ENCODE peak calls at places on chromosomes 2 and 18, in four cellular contexts. One of them, this sample, is unnamed.

GRCh38 chr2:60741588-60741987 is 14.5 kb upstream of the PAPOLG start:
- DNase-seq in lower leg skin: no peak
- DNase-seq in LoVo: no peak
- DNase-seq in activated naive CD8-positive, alpha-beta T cell treated with anti-CD3 and anti-CD28 coated beads, Interleukin-2, amount 10 ng/mL, durations not matched to agents 7 days and 5 days: no peak
- DNase-seq in this sample: peak

GRCh38 chr2:134289225-134289624 is 35.4 kb downstream of the MGAT5 start:
- DNase-seq in lower leg skin: no peak
- DNase-seq in LoVo: no peak
- DNase-seq in activated naive CD8-positive, alpha-beta T cell treated with anti-CD3 and anti-CD28 coated beads, Interleukin-2, amount 10 ng/mL, durations not matched to agents 7 days and 5 days: peak
- DNase-seq in this sample: peak

GRCh38 chr18:55588876-55589595 is 1.0 kb upstream of the TCF4 start:
- DNase-seq in lower leg skin: no peak
- DNase-seq in LoVo: no peak
- DNase-seq in activated naive CD8-positive, alpha-beta T cell treated with anti-CD3 and anti-CD28 coated beads, Interleukin-2, amount 10 ng/mL, durations not matched to agents 7 days and 5 days: no peak
- DNase-seq in this sample: no peak

GRCh38 chr2:176155341-176156044 is 1.6 kb upstream of the HOXD3 start:
- DNase-seq in lower leg skin: no peak
- DNase-seq in LoVo: no peak
- DNase-seq in activated naive CD8-positive, alpha-beta T cell treated with anti-CD3 and anti-CD28 coated beads, Interleukin-2, amount 10 ng/mL, durations not matched to agents 7 days and 5 days: no peak
- DNase-seq in this sample: no peak

GRCh38 chr18:36035253-36035652 is 32.1 kb downstream of the RPRD1A start:
- DNase-seq in lower leg skin: no peak
- DNase-seq in LoVo: no peak
- DNase-seq in activated naive CD8-positive, alpha-beta T cell treated with anti-CD3 and anti-CD28 coated beads, Interleukin-2, amount 10 ng/mL, durations not matched to agents 7 days and 5 days: no peak
- DNase-seq in this sample: no peak

GRCh38 chr2:96427917-96428316 is 77.2 kb downstream of the NEURL3 start:
- DNase-seq in lower leg skin: no peak
- DNase-seq in LoVo: peak
- DNase-seq in activated naive CD8-positive, alpha-beta T cell treated with anti-CD3 and anti-CD28 coated beads, Interleukin-2, amount 10 ng/mL, durations not matched to agents 7 days and 5 days: no peak
- DNase-seq in this sample: no peak

GRCh38 chr18:73669299-73669698 is 478.3 kb downstream of the FBXO15 start:
- DNase-seq in lower leg skin: no peak
- DNase-seq in LoVo: no peak
- DNase-seq in activated naive CD8-positive, alpha-beta T cell treated with anti-CD3 and anti-CD28 coated beads, Interleukin-2, amount 10 ng/mL, durations not matched to agents 7 days and 5 days: no peak
- DNase-seq in this sample: no peak

GRCh38 chr2:174846941-174847938 is 83.0 kb upstream of the CHRNA1 start:
- DNase-seq in lower leg skin: no peak
- DNase-seq in LoVo: peak
- DNase-seq in activated naive CD8-positive, alpha-beta T cell treated with anti-CD3 and anti-CD28 coated beads, Interleukin-2, amount 10 ng/mL, durations not matched to agents 7 days and 5 days: no peak
- DNase-seq in this sample: no peak

GRCh38 chr2:48165066-48165753 is 258.9 kb upstream of the FBXO11 start:
- DNase-seq in lower leg skin: no peak
- DNase-seq in LoVo: no peak
- DNase-seq in activated naive CD8-positive, alpha-beta T cell treated with anti-CD3 and anti-CD28 coated beads, Interleukin-2, amount 10 ng/mL, durations not matched to agents 7 days and 5 days: no peak
- DNase-seq in this sample: no peak

GRCh38 chr2:25279091-25279651 is 62.6 kb downstream of the DNMT3A start:
- DNase-seq in lower leg skin: peak
- DNase-seq in LoVo: no peak
- DNase-seq in activated naive CD8-positive, alpha-beta T cell treated with anti-CD3 and anti-CD28 coated beads, Interleukin-2, amount 10 ng/mL, durations not matched to agents 7 days and 5 days: no peak
- DNase-seq in this sample: peak

GRCh38 chr18:55672574-55673361 is 84.8 kb upstream of the TCF4 start:
- DNase-seq in lower leg skin: no peak
- DNase-seq in LoVo: no peak
- DNase-seq in activated naive CD8-positive, alpha-beta T cell treated with anti-CD3 and anti-CD28 coated beads, Interleukin-2, amount 10 ng/mL, durations not matched to agents 7 days and 5 days: no peak
- DNase-seq in this sample: no peak

GRCh38 chr2:40321822-40322221 is 130.1 kb downstream of the SLC8A1 start:
- DNase-seq in lower leg skin: no peak
- DNase-seq in LoVo: no peak
- DNase-seq in activated naive CD8-positive, alpha-beta T cell treated with anti-CD3 and anti-CD28 coated beads, Interleukin-2, amount 10 ng/mL, durations not matched to agents 7 days and 5 days: no peak
- DNase-seq in this sample: no peak

GRCh38 chr2:3124921-3125760 is 252.5 kb downstream of the EIPR1 start:
- DNase-seq in lower leg skin: peak
- DNase-seq in LoVo: no peak
- DNase-seq in activated naive CD8-positive, alpha-beta T cell treated with anti-CD3 and anti-CD28 coated beads, Interleukin-2, amount 10 ng/mL, durations not matched to agents 7 days and 5 days: no peak
- DNase-seq in this sample: no peak

GRCh38 chr2:109435866-109436634 is 177.7 kb downstream of the SEPTIN10 start:
- DNase-seq in lower leg skin: peak
- DNase-seq in LoVo: no peak
- DNase-seq in activated naive CD8-positive, alpha-beta T cell treated with anti-CD3 and anti-CD28 coated beads, Interleukin-2, amount 10 ng/mL, durations not matched to agents 7 days and 5 days: no peak
- DNase-seq in this sample: peak

GRCh38 chr2:231464576-231465540 is 574 bp upstream of the NCL start:
- DNase-seq in lower leg skin: peak
- DNase-seq in LoVo: peak
- DNase-seq in activated naive CD8-positive, alpha-beta T cell treated with anti-CD3 and anti-CD28 coated beads, Interleukin-2, amount 10 ng/mL, durations not matched to agents 7 days and 5 days: peak
- DNase-seq in this sample: peak

GRCh38 chr2:196846295-196846694 is 37.1 kb upstream of the C2orf66 start:
- DNase-seq in lower leg skin: no peak
- DNase-seq in LoVo: no peak
- DNase-seq in activated naive CD8-positive, alpha-beta T cell treated with anti-CD3 and anti-CD28 coated beads, Interleukin-2, amount 10 ng/mL, durations not matched to agents 7 days and 5 days: no peak
- DNase-seq in this sample: no peak

GRCh38 chr18:36187826-36188721 is 777 bp downstream of the MOCOS start:
- DNase-seq in lower leg skin: peak
- DNase-seq in LoVo: peak
- DNase-seq in activated naive CD8-positive, alpha-beta T cell treated with anti-CD3 and anti-CD28 coated beads, Interleukin-2, amount 10 ng/mL, durations not matched to agents 7 days and 5 days: peak
- DNase-seq in this sample: peak

GRCh38 chr2:239275871-239276812 is 124.7 kb downstream of the HDAC4 start:
- DNase-seq in lower leg skin: peak
- DNase-seq in LoVo: no peak
- DNase-seq in activated naive CD8-positive, alpha-beta T cell treated with anti-CD3 and anti-CD28 coated beads, Interleukin-2, amount 10 ng/mL, durations not matched to agents 7 days and 5 days: peak
- DNase-seq in this sample: peak

GRCh38 chr2:13581471-13581870 is 864.7 kb downstream of the TRIB2 start:
- DNase-seq in lower leg skin: no peak
- DNase-seq in LoVo: no peak
- DNase-seq in activated naive CD8-positive, alpha-beta T cell treated with anti-CD3 and anti-CD28 coated beads, Interleukin-2, amount 10 ng/mL, durations not matched to agents 7 days and 5 days: no peak
- DNase-seq in this sample: no peak

GRCh38 chr2:47043142-47043890 is 111.8 kb downstream of the STPG4 start:
- DNase-seq in lower leg skin: peak
- DNase-seq in LoVo: peak
- DNase-seq in activated naive CD8-positive, alpha-beta T cell treated with anti-CD3 and anti-CD28 coated beads, Interleukin-2, amount 10 ng/mL, durations not matched to agents 7 days and 5 days: no peak
- DNase-seq in this sample: no peak

GRCh38 chr2:104046466-104046865 is 807.4 kb upstream of the POU3F3 start:
- DNase-seq in lower leg skin: no peak
- DNase-seq in LoVo: no peak
- DNase-seq in activated naive CD8-positive, alpha-beta T cell treated with anti-CD3 and anti-CD28 coated beads, Interleukin-2, amount 10 ng/mL, durations not matched to agents 7 days and 5 days: no peak
- DNase-seq in this sample: no peak

GRCh38 chr18:8635087-8635486 is 25.9 kb downstream of the RAB12 start:
- DNase-seq in lower leg skin: no peak
- DNase-seq in LoVo: no peak
- DNase-seq in activated naive CD8-positive, alpha-beta T cell treated with anti-CD3 and anti-CD28 coated beads, Interleukin-2, amount 10 ng/mL, durations not matched to agents 7 days and 5 days: no peak
- DNase-seq in this sample: no peak

GRCh38 chr2:9310390-9310789 is 103.8 kb downstream of the ASAP2 start:
- DNase-seq in lower leg skin: peak
- DNase-seq in LoVo: peak
- DNase-seq in activated naive CD8-positive, alpha-beta T cell treated with anti-CD3 and anti-CD28 coated beads, Interleukin-2, amount 10 ng/mL, durations not matched to agents 7 days and 5 days: no peak
- DNase-seq in this sample: peak

GRCh38 chr2:191951832-191952231 is 104.9 kb upstream of the CAVIN2 start:
- DNase-seq in lower leg skin: no peak
- DNase-seq in LoVo: no peak
- DNase-seq in activated naive CD8-positive, alpha-beta T cell treated with anti-CD3 and anti-CD28 coated beads, Interleukin-2, amount 10 ng/mL, durations not matched to agents 7 days and 5 days: no peak
- DNase-seq in this sample: no peak

GRCh38 chr2:222203031-222203430 is 95.8 kb downstream of the PAX3 start:
- DNase-seq in lower leg skin: no peak
- DNase-seq in LoVo: no peak
- DNase-seq in activated naive CD8-positive, alpha-beta T cell treated with anti-CD3 and anti-CD28 coated beads, Interleukin-2, amount 10 ng/mL, durations not matched to agents 7 days and 5 days: no peak
- DNase-seq in this sample: no peak

GRCh38 chr2:133362061-133362476 is 206.2 kb downstream of the NCKAP5 start:
- DNase-seq in lower leg skin: no peak
- DNase-seq in LoVo: no peak
- DNase-seq in activated naive CD8-positive, alpha-beta T cell treated with anti-CD3 and anti-CD28 coated beads, Interleukin-2, amount 10 ng/mL, durations not matched to agents 7 days and 5 days: no peak
- DNase-seq in this sample: no peak

GRCh38 chr2:233416199-233416598 is 61.9 kb downstream of the DGKD start:
- DNase-seq in lower leg skin: peak
- DNase-seq in LoVo: no peak
- DNase-seq in activated naive CD8-positive, alpha-beta T cell treated with anti-CD3 and anti-CD28 coated beads, Interleukin-2, amount 10 ng/mL, durations not matched to agents 7 days and 5 days: no peak
- DNase-seq in this sample: no peak

GRCh38 chr2:189629553-189630453 is 31.5 kb upstream of the ASNSD1 start:
- DNase-seq in lower leg skin: no peak
- DNase-seq in LoVo: no peak
- DNase-seq in activated naive CD8-positive, alpha-beta T cell treated with anti-CD3 and anti-CD28 coated beads, Interleukin-2, amount 10 ng/mL, durations not matched to agents 7 days and 5 days: no peak
- DNase-seq in this sample: no peak

GRCh38 chr2:168210898-168211570 is 36.4 kb downstream of the STK39 start:
- DNase-seq in lower leg skin: no peak
- DNase-seq in LoVo: peak
- DNase-seq in activated naive CD8-positive, alpha-beta T cell treated with anti-CD3 and anti-CD28 coated beads, Interleukin-2, amount 10 ng/mL, durations not matched to agents 7 days and 5 days: no peak
- DNase-seq in this sample: no peak

GRCh38 chr2:144890828-144891227 is 370.9 kb upstream of the ZEB2 start:
- DNase-seq in lower leg skin: no peak
- DNase-seq in LoVo: no peak
- DNase-seq in activated naive CD8-positive, alpha-beta T cell treated with anti-CD3 and anti-CD28 coated beads, Interleukin-2, amount 10 ng/mL, durations not matched to agents 7 days and 5 days: no peak
- DNase-seq in this sample: no peak

GRCh38 chr18:75408554-75409506 is 18.7 kb downstream of the SMIM21 start:
- DNase-seq in lower leg skin: no peak
- DNase-seq in LoVo: peak
- DNase-seq in activated naive CD8-positive, alpha-beta T cell treated with anti-CD3 and anti-CD28 coated beads, Interleukin-2, amount 10 ng/mL, durations not matched to agents 7 days and 5 days: no peak
- DNase-seq in this sample: no peak

GRCh38 chr18:34880882-34881852 is 160.0 kb upstream of the MAPRE2 start:
- DNase-seq in lower leg skin: no peak
- DNase-seq in LoVo: no peak
- DNase-seq in activated naive CD8-positive, alpha-beta T cell treated with anti-CD3 and anti-CD28 coated beads, Interleukin-2, amount 10 ng/mL, durations not matched to agents 7 days and 5 days: no peak
- DNase-seq in this sample: no peak

GRCh38 chr2:68514316-68514929 is 47.0 kb downstream of the APLF start:
- DNase-seq in lower leg skin: no peak
- DNase-seq in LoVo: no peak
- DNase-seq in activated naive CD8-positive, alpha-beta T cell treated with anti-CD3 and anti-CD28 coated beads, Interleukin-2, amount 10 ng/mL, durations not matched to agents 7 days and 5 days: no peak
- DNase-seq in this sample: no peak

GRCh38 chr2:50221106-50221505 is 810.8 kb downstream of the NRXN1 start:
- DNase-seq in lower leg skin: no peak
- DNase-seq in LoVo: no peak
- DNase-seq in activated naive CD8-positive, alpha-beta T cell treated with anti-CD3 and anti-CD28 coated beads, Interleukin-2, amount 10 ng/mL, durations not matched to agents 7 days and 5 days: no peak
- DNase-seq in this sample: no peak